ENCODE peak calls at places on chromosomes 5 and 9, in six cellular contexts. T is astrocyte of the cerebellum, A is dorsolateral prefrontal cortex, V is brain microvascular endothelial cell, P is cardiac muscle cell, W is BE2C. N is an unnamed sample.

GRCh38 chr5:38339446-38339845 is 81.1 kb downstream of the EGFLAM start:
- DNase-seq in V (peak), A (no peak), T (no peak), P (no peak), W (no peak), N (no peak)

GRCh38 chr5:35129921-35130485 is 82.3 kb upstream of the AGXT2 start:
- DNase-seq in A (no peak), T (peak), W (no peak), V (no peak), P (peak), N (no peak)

GRCh38 chr5:54080833-54081232 is 229.5 kb downstream of the ARL15 start:
- DNase-seq in V (no peak), T (no peak), W (no peak), A (no peak), P (no peak), N (no peak)

GRCh38 chr5:66021585-66021984 is 95.2 kb downstream of the ERBIN start:
- DNase-seq in V (no peak), A (no peak), P (no peak), W (no peak), T (no peak), N (no peak)

GRCh38 chr9:22447607-22448305 is 1.1 kb downstream of the DMRTA1 start:
- DNase-seq in A (no peak), P (no peak), W (no peak), T (no peak), V (no peak), N (no peak)

GRCh38 chr9:133478851-133479711 is at the start of gene SLC2A6:
- DNase-seq in A (peak), W (peak), V (peak), T (no peak), P (peak), N (peak)

GRCh38 chr5:176739461-176740051 is 70.8 kb upstream of the UNC5A start:
- DNase-seq in P (no peak), A (no peak), W (peak), T (no peak), V (no peak), N (no peak)

GRCh38 chr5:6784481-6784880 is 71.2 kb downstream of the TENT4A start:
- DNase-seq in A (no peak), W (no peak), P (no peak), T (no peak), V (no peak), N (no peak)

GRCh38 chr9:24698864-24699518 is 153.3 kb upstream of the IZUMO3 start:
- DNase-seq in W (no peak), P (no peak), A (no peak), T (no peak), V (no peak), N (no peak)
- TF ChIP-seq CTCF in W (no peak), P (no peak), A (no peak), T (no peak), V (no peak), N (no peak)

DNA sequence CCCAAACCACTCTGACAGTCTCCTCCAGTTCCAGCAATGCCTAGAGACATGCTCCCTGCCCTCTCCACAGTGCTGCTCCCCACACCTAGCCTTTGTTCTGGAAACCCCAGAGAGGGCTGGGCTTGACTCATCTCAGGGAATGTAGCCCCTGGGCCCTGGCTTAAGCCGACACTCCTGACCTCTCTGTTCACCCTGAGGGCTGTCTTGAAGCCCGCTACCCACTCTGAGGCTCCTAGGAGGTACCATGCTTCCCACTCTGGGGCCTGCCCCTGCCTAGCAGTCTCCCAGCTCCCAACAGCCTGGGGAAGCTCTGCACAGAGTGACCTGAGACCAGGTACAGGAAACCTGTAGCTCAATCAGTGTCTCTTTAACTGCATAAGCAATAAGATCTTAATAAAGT is 4.0 kb downstream of the SLC35A4 start:
- DNase-seq in P (no peak), A (no peak), W (no peak), T (no peak), V (no peak), N (no peak)
- H3K4me3 ChIP-seq in P (no peak), A (no peak), W (no peak), T (no peak), V (no peak), N (no peak)

GRCh38 chr5:9265391-9266287 is 280.2 kb downstream of the SEMA5A start:
- DNase-seq in A (no peak), W (no peak), P (peak), V (peak), T (peak), N (peak)
- TF ChIP-seq CTCF in A (no peak), W (no peak), P (no peak), V (peak), T (no peak), N (no peak)

DNA sequence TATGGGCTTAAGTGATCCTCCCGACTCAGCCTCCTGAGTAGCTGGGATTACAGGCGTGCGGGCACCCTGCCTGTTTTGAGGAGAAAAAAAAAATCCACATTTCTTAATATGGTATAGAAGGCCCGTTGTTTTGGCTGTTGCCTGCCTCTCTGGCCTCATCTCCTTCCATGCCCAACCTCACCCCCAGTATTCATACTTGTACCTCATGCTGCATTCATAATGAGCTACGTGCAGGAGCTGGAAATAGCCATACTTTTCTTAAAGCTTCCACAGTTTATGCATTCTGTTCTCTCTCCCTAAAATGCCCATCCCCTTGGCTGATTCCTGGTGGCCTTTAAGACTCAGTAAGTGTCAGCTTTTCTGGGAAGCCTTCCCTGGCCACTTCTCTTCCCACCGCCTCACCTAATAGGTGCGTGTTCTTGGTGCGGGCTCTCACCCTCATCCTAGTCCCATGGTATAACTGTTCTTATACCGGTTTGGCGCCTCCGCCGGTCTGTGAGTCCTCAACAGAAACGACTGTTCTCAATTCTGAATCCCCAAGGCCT is 2.1 kb upstream of the TPM2 start:
- DNase-seq in T (no peak), V (no peak), P (no peak), W (no peak), A (no peak), N (no peak)
- H3K4me3 ChIP-seq in T (peak), V (no peak), P (no peak), W (no peak), A (no peak), N (no peak)

DNA sequence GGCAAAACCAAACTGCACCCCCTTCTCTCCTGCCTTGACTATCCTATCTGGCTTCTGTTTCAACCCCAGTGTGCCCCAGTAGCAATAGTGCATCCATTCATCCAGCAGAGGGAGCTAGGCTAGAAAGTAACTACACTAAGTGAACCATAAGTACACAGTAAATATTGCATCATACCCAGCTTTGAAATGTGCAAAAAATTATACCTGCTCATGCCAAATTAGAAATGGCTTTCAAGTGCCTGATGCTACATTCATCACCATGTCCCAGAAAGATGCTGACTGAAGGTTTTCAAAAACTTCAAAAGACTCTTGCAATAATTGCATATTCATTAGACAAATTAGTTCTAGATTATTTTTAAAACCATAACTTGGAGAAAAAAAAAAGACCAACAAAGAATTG is 153.5 kb downstream of the PRELID2 start:
- DNase-seq in A (no peak), T (peak), P (peak), W (peak), V (peak), N (peak)
- TF ChIP-seq CTCF in A (peak), T (peak), P (peak), W (peak), V (peak), N (peak)

GRCh38 chr5:88683506-88684135 is 199.4 kb downstream of the MEF2C start:
- DNase-seq in A (peak), P (no peak), T (no peak), W (peak), V (no peak), N (no peak)
- H3K4me3 ChIP-seq in A (peak), P (no peak), T (peak), W (no peak), V (no peak), N (no peak)

DNA sequence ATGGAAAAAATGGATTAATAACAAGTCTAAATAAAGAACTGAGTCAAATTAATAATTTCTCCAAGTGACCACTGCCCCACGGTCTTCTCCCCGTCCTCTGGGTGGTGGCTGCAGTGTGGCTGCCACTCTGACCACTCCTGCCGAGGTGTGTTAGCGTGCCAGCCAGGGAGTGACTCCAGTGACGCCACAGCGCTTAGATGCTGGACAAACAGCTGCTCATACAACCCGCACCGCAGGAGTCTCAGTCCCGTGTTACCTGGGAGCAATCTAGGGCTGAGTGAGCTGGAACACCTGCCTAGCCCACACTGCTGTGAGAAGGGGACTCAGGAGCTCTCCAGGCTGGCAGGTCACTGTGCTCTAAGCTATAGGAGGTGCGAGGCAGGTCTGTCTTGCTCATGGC is 10.2 kb downstream of the MAPK9 start:
- DNase-seq in P (no peak), A (no peak), V (no peak), W (no peak), T (no peak), N (no peak)
- TF ChIP-seq CTCF in P (no peak), A (no peak), V (no peak), W (no peak), T (no peak), N (no peak)

DNA sequence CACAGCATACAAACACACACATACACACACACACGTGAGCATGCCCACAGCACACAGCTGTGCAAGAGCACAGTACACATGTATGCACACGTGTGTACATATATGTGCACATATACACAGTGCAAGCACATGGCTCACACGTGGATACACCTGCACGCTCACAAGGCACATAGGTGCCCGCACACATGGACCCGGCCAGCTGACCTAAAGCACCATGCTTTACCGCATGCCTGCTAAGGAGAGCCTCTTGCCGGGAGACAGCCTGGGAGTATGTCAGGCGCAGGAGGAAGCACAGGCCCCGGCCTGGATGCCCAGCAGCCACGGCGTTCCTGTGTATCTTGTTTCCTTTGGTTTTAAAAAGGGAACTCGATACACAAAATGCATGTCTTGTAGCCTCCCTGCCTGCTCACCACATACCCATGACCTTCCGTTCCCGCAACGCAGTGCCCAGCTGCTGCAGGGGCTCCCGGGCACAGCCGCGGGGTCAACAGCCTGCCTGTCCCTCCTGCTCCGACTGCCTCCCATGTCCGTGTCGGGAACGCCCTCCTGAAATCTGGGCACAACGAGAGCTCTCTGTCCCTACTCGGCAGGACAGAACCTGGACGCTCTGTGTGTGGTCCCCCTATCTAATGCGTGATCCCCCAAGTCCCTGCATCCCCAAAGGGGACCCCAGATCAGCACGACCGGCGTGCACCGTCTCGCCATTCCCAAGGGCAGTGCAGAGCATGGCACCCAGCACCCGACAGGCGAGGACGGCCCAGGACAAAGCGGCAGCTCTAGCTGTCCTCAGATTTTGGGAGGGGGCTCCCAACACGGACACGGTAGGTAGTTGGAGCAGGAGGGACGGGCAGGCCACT is 3.6 kb downstream of the SLC12A7 start:
- DNase-seq in W (no peak), A (no peak), T (no peak), P (no peak), V (no peak), N (no peak)
- H3K4me3 ChIP-seq in W (no peak), A (peak), T (no peak), P (no peak), V (no peak), N (no peak)

DNA sequence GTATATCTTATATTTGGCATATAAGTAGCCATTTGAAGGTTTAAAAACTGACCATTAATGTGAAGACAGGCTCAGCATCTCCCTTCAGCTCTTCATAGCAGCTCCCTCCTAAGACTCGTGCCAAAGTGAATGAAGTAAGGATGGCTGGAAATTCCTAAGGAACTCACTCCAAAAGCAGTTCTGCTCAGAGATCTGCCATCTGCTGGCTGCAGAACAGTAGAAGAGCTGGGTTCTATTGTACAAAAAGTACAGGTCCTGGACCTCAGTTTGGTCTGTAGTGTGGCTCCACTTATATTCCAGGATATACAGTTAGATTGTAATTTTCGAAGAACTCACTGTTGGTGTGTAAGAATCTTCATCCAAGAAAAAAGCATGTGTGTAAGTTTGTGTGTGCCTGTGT is 104.9 kb upstream of the RUSC2 start:
- DNase-seq in P (peak), T (peak), A (no peak), W (no peak), V (peak), N (no peak)
- TF ChIP-seq CTCF in P (peak), T (peak), A (peak), W (no peak), V (peak), N (peak)

N was measured in HFF-Myc.